ENCODE peak calls at places on chromosomes 4 and X, in eight cellular contexts. W, M, S, X, K, D, A and C are unnamed samples.

GRCh38 chr4:59553063-59553738 is 1646.9 kb upstream of the ADGRL3 start:
- DNase-seq in W (no peak), S (peak), M (no peak), X (no peak), D (no peak), K (peak), A (no peak), C (no peak)

GRCh38 chr4:98481167-98481566 is 177.2 kb downstream of the TSPAN5 start:
- DNase-seq in A (no peak), X (no peak), M (no peak), D (no peak), S (peak), W (no peak), K (no peak), C (peak)

GRCh38 chrX:136306182-136306581 is 5.4 kb downstream of the ADGRG4 start:
- DNase-seq in D (no peak), S (no peak), M (no peak), W (no peak), A (no peak), X (no peak), K (no peak), C (no peak)

GRCh38 chr4:185778307-185778706 is 33.7 kb downstream of the SORBS2 start:
- DNase-seq in S (no peak), D (no peak), A (no peak), W (no peak), M (no peak), K (no peak), X (no peak), C (no peak)

GRCh38 chr4:71498002-71498401 is 159.2 kb downstream of the SLC4A4 start:
- DNase-seq in D (no peak), K (peak), W (no peak), S (no peak), X (no peak), M (no peak), A (no peak), C (no peak)

GRCh38 chr4:83617371-83618021 is 81.6 kb downstream of the GPAT3 start:
- DNase-seq in K (no peak), A (no peak), W (no peak), D (no peak), M (no peak), X (no peak), S (no peak), C (no peak)

GRCh38 chr4:52995341-52996030 is 133.4 kb downstream of the RASL11B start:
- DNase-seq in X (no peak), A (no peak), M (no peak), W (no peak), S (no peak), D (no peak), K (no peak), C (no peak)

GRCh38 chrX:133892337-133892736 is 93.1 kb downstream of the GPC3 start:
- DNase-seq in K (no peak), S (no peak), W (no peak), A (no peak), X (no peak), D (no peak), M (no peak), C (no peak)

GRCh38 chr4:156558365-156559025 is 413.1 kb downstream of the PDGFC start:
- DNase-seq in M (no peak), W (no peak), D (no peak), X (no peak), A (no peak), K (no peak), S (no peak), C (no peak)

GRCh38 chr4:187565416-187565815 is 430.2 kb upstream of the ZFP42 start:
- DNase-seq in W (no peak), M (no peak), A (no peak), S (no peak), K (no peak), D (no peak), X (no peak), C (no peak)

GRCh38 chr4:159685406-159686092 is 582.7 kb downstream of the RAPGEF2 start:
- DNase-seq in A (no peak), D (no peak), M (no peak), K (no peak), S (peak), X (no peak), W (no peak), C (no peak)

GRCh38 chrX:148316446-148316845 is 184.0 kb upstream of the AFF2 start:
- DNase-seq in X (no peak), W (no peak), A (no peak), M (no peak), K (no peak), D (no peak), S (no peak), C (no peak)

GRCh38 chr4:183323295-183323694 is 1.1 kb upstream of the CLDN24 start:
- DNase-seq in X (no peak), W (no peak), A (no peak), M (no peak), K (no peak), S (no peak), D (no peak), C (no peak)

GRCh38 chr4:3115637-3116300 is 41.3 kb downstream of the HTT start:
- DNase-seq in M (no peak), D (no peak), A (no peak), S (no peak), K (peak), W (no peak), X (no peak), C (no peak)

GRCh38 chrX:42247241-42247640 is 323.9 kb upstream of the CASK start:
- DNase-seq in X (no peak), W (no peak), K (no peak), M (no peak), D (no peak), A (no peak), S (no peak), C (no peak)

GRCh38 chr4:184815046-184815877 is 10.5 kb downstream of the ACSL1 start:
- DNase-seq in W (peak), S (peak), K (peak), M (peak), X (no peak), A (no peak), D (no peak), C (peak)

GRCh38 chrX:44483965-44484606 is 58.6 kb downstream of the FUNDC1 start:
- DNase-seq in A (no peak), M (no peak), W (no peak), X (no peak), K (no peak), S (no peak), D (no peak), C (no peak)

GRCh38 chrX:69919749-69920148 is 130.0 kb downstream of the AWAT2 start:
- DNase-seq in A (no peak), S (no peak), K (no peak), D (no peak), X (no peak), M (no peak), W (no peak), C (no peak)

GRCh38 chr4:140382732-140383131 is 9.3 kb downstream of the SCOC start:
- DNase-seq in A (no peak), S (no peak), K (no peak), W (no peak), D (no peak), M (no peak), X (no peak), C (no peak)

GRCh38 chr4:185272232-185272631 is 62.8 kb downstream of the SNX25 start:
- DNase-seq in W (no peak), K (no peak), S (no peak), X (no peak), M (no peak), D (no peak), A (no peak), C (no peak)

GRCh38 chr4:36979494-36979893 is 265.0 kb upstream of the NWD2 start:
- DNase-seq in D (no peak), X (no peak), A (no peak), W (no peak), M (no peak), K (no peak), S (no peak), C (no peak)

GRCh38 chr4:15327311-15328298 is 100.2 kb upstream of the C1QTNF7 start:
- DNase-seq in D (no peak), X (no peak), M (no peak), W (no peak), S (no peak), A (no peak), K (peak), C (no peak)

GRCh38 chr4:185219551-185220344 is 10.3 kb downstream of the SNX25 start:
- DNase-seq in M (no peak), K (peak), S (peak), W (no peak), A (no peak), X (no peak), D (no peak), C (peak)

GRCh38 chr4:109078724-109079123 is 223.7 kb downstream of the COL25A1 start:
- DNase-seq in W (no peak), X (no peak), S (peak), M (no peak), D (no peak), K (peak), A (no peak), C (no peak)

GRCh38 chr4:4864940-4865704 is 5.7 kb downstream of the MSX1 start:
- DNase-seq in W (no peak), K (no peak), M (no peak), A (no peak), S (no peak), D (no peak), X (no peak), C (no peak)

GRCh38 chrX:26851981-26852380 is 611.2 kb downstream of the PPP4R3C start:
- DNase-seq in K (no peak), M (no peak), S (peak), D (no peak), X (no peak), A (no peak), W (no peak), C (no peak)

GRCh38 chr4:111499291-111499690 is 646.0 kb upstream of the FAM241A start:
- DNase-seq in W (no peak), A (no peak), M (no peak), X (no peak), S (no peak), K (no peak), D (no peak), C (no peak)

GRCh38 chrX:141839856-141840255 is 1.7 kb downstream of the MAGEC3 start:
- DNase-seq in A (no peak), D (no peak), S (no peak), K (no peak), W (no peak), M (no peak), X (no peak), C (no peak)

GRCh38 chr4:55330241-55330640 is 15.8 kb upstream of the SRD5A3 start:
- DNase-seq in S (no peak), K (no peak), X (no peak), M (no peak), W (no peak), D (no peak), A (no peak), C (no peak)

GRCh38 chr4:182142146-182143085 is 100.8 kb upstream of the TENM3 start:
- DNase-seq in D (no peak), A (peak), X (no peak), W (no peak), M (peak), K (peak), S (no peak), C (peak)

GRCh38 chrX:19535481-19535880 is 20.2 kb upstream of the MAP3K15 start:
- DNase-seq in S (no peak), D (no peak), W (no peak), X (no peak), K (peak), M (no peak), A (no peak), C (no peak)